ENCODE peak calls at places on chromosomes 11 and 22, in ten cellular contexts. G is mesothelial cell of epicardium, L is hepatocyte, V is GM12865, U is A549, W is fibroblast of mammary gland, A is AG09309, P is fibroblast of the aortic adventitia, O is tibial nerve, N is fibroblast of lung. C is an unnamed sample.

GRCh38 chr11:121212696-121213567 is 79.6 kb upstream of the SC5D start:
- DNase-seq in G (no peak), L (no peak), V (no peak), U (no peak), W (no peak), A (no peak), P (no peak), O (no peak), N (no peak), C (no peak)

GRCh38 chr11:96188625-96189006 is 154.4 kb downstream of the MAML2 start:
- DNase-seq in G (no peak), L (no peak), V (peak), U (no peak), W (peak), A (no peak), P (peak), O (no peak), N (no peak), C (no peak)

GRCh38 chr11:45385423-45385822 is 99.3 kb upstream of the SYT13 start:
- DNase-seq in G (no peak), L (no peak), V (no peak), U (no peak), W (no peak), A (no peak), P (no peak), O (no peak), N (no peak), C (no peak)

GRCh38 chr11:134562941-134563471 is 151.0 kb upstream of the B3GAT1 start:
- DNase-seq in G (no peak), L (no peak), V (no peak), U (no peak), W (no peak), A (no peak), P (no peak), O (no peak), N (no peak), C (no peak)

GRCh38 chr11:122976734-122977454 is 4.7 kb downstream of the BSX start:
- DNase-seq in G (no peak), L (peak), V (no peak), U (no peak), W (no peak), A (no peak), P (no peak), O (no peak), N (no peak), C (no peak)

GRCh38 chr11:73321342-73322110 is 13.4 kb downstream of the ARHGEF17 start:
- DNase-seq in G (peak), L (no peak), V (peak), U (no peak), W (no peak), A (no peak), P (peak), O (no peak), N (peak), C (no peak)

GRCh38 chr11:44615041-44615513 is 49.6 kb downstream of the CD82 start:
- DNase-seq in G (no peak), L (no peak), V (no peak), U (no peak), W (no peak), A (no peak), P (no peak), O (no peak), N (no peak), C (no peak)

GRCh38 chr11:65577756-65578109 is 1.9 kb downstream of the EHBP1L1 start:
- DNase-seq in G (no peak), L (no peak), V (no peak), U (no peak), W (no peak), A (no peak), P (no peak), O (no peak), N (no peak), C (no peak)

GRCh38 chr11:116731097-116731761 is 41.6 kb downstream of the BUD13 start:
- DNase-seq in G (no peak), L (peak), V (no peak), U (no peak), W (no peak), A (no peak), P (peak), O (no peak), N (peak), C (peak)

GRCh38 chr11:128616158-128616557 is 28.8 kb upstream of the ETS1 start:
- DNase-seq in G (no peak), L (peak), V (no peak), U (no peak), W (no peak), A (no peak), P (no peak), O (no peak), N (no peak), C (no peak)

GRCh38 chr22:50688448-50688847 is 15.8 kb downstream of the SHANK3 start:
- DNase-seq in G (no peak), L (no peak), V (no peak), U (no peak), W (no peak), A (no peak), P (no peak), O (no peak), N (no peak), C (no peak)

GRCh38 chr11:71997594-71997993 is 1.1 kb upstream of the IL18BP start:
- DNase-seq in G (no peak), L (no peak), V (no peak), U (no peak), W (no peak), A (no peak), P (no peak), O (no peak), N (no peak), C (no peak)

GRCh38 chr22:42296381-42296853 is 26.0 kb upstream of the TCF20 start:
- DNase-seq in G (no peak), L (peak), V (no peak), U (no peak), W (no peak), A (no peak), P (no peak), O (no peak), N (no peak), C (no peak)

GRCh38 chr22:46120420-46120737 is 29.9 kb upstream of the PPARA start:
- DNase-seq in G (no peak), L (no peak), V (no peak), U (no peak), W (no peak), A (no peak), P (no peak), O (no peak), N (no peak), C (no peak)

GRCh38 chr11:129766858-129767604 is 48.6 kb upstream of the TMEM45B start:
- DNase-seq in G (no peak), L (peak), V (peak), U (no peak), W (peak), A (no peak), P (peak), O (no peak), N (peak), C (peak)

GRCh38 chr11:2888266-2888968 is 2.8 kb upstream of the CDKN1C start:
- DNase-seq in G (peak), L (peak), V (peak), U (peak), W (peak), A (peak), P (peak), O (peak), N (peak), C (peak)

GRCh38 chr22:17205432-17205831 is 13.8 kb downstream of the ADA2 start:
- DNase-seq in G (no peak), L (no peak), V (peak), U (no peak), W (no peak), A (no peak), P (no peak), O (no peak), N (no peak), C (no peak)

GRCh38 chr11:2662430-2663299 is 37.1 kb downstream of the KCNQ1OT1 start:
- DNase-seq in G (no peak), L (no peak), V (no peak), U (no peak), W (no peak), A (no peak), P (no peak), O (no peak), N (no peak), C (no peak)

GRCh38 chr22:31075961-31076360 is 5.2 kb upstream of the SMTN start:
- DNase-seq in G (no peak), L (peak), V (no peak), U (no peak), W (peak), A (peak), P (peak), O (peak), N (peak), C (no peak)

GRCh38 chr22:37566329-37566837 is 6.1 kb downstream of the CDC42EP1 start:
- DNase-seq in G (no peak), L (no peak), V (peak), U (no peak), W (no peak), A (no peak), P (no peak), O (no peak), N (no peak), C (no peak)

GRCh38 chr11:71251761-71252433 is 480 bp downstream of the SHANK2 start:
- DNase-seq in G (no peak), L (peak), V (peak), U (peak), W (no peak), A (no peak), P (no peak), O (no peak), N (no peak), C (peak)

GRCh38 chr11:113278925-113279324 is 35.5 kb upstream of the TTC12 start:
- DNase-seq in G (no peak), L (no peak), V (no peak), U (no peak), W (no peak), A (no peak), P (peak), O (no peak), N (no peak), C (no peak)

GRCh38 chr11:3000032-3000961 is 8.2 kb upstream of the NAP1L4 start:
- DNase-seq in G (no peak), L (peak), V (no peak), U (no peak), W (peak), A (no peak), P (peak), O (no peak), N (peak), C (no peak)

DNA sequence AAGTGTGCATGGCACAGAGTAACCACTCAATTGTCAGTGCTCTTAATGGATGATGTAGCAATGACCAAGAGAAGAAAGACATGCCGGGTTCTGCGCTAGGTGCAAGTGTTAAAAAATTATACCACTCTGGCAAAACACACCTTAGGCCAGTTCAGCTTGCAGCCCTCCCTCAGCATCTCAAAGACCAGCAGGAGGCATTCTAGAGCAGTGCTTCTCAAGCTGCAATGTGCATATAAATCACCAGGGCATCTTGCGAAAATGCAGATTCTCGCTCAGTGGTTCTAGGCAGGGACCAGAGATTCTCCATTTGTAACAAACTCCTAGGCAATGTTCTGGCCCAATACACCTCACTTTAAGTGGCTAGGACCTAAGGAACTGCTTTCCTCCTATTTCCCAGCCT is 337.3 kb upstream of the API5 start:
- DNase-seq in G (no peak), L (no peak), V (no peak), U (no peak), W (no peak), A (no peak), P (no peak), O (no peak), N (no peak), C (no peak)
- TF ChIP-seq CTCF in G (no peak), L (peak), V (no peak), U (no peak), W (no peak), A (no peak), P (no peak), O (no peak), N (no peak), C (peak)

GRCh38 chr22:27443315-27443714 is 358.2 kb downstream of the MN1 start:
- DNase-seq in G (no peak), L (no peak), V (no peak), U (no peak), W (no peak), A (no peak), P (peak), O (no peak), N (no peak), C (no peak)
- TF ChIP-seq CTCF in G (no peak), L (no peak), V (no peak), U (no peak), W (no peak), A (no peak), P (no peak), O (no peak), N (no peak), C (no peak)

GRCh38 chr11:43558056-43558455 is 122.5 kb upstream of the HSD17B12 start:
- DNase-seq in G (no peak), L (no peak), V (no peak), U (no peak), W (no peak), A (no peak), P (no peak), O (no peak), N (no peak), C (no peak)

GRCh38 chr11:43557553-43558031 is 122.9 kb upstream of the HSD17B12 start:
- DNase-seq in G (no peak), L (no peak), V (no peak), U (no peak), W (no peak), A (no peak), P (peak), O (no peak), N (peak), C (peak)

GRCh38 chr11:43558556-43559127 is 121.9 kb upstream of the HSD17B12 start:
- DNase-seq in G (no peak), L (no peak), V (no peak), U (no peak), W (no peak), A (no peak), P (no peak), O (no peak), N (no peak), C (no peak)

GRCh38 chr11:43556892-43557291 is 123.6 kb upstream of the HSD17B12 start:
- DNase-seq in G (no peak), L (no peak), V (no peak), U (no peak), W (no peak), A (no peak), P (no peak), O (no peak), N (no peak), C (no peak)

GRCh38 chr11:43561832-43562231 is 118.7 kb upstream of the HSD17B12 start:
- DNase-seq in G (no peak), L (no peak), V (no peak), U (no peak), W (no peak), A (no peak), P (no peak), O (no peak), N (no peak), C (no peak)
- TF ChIP-seq CTCF in G (no peak), L (no peak), V (no peak), U (no peak), W (no peak), A (no peak), P (no peak), O (no peak), N (no peak), C (no peak)

DNA sequence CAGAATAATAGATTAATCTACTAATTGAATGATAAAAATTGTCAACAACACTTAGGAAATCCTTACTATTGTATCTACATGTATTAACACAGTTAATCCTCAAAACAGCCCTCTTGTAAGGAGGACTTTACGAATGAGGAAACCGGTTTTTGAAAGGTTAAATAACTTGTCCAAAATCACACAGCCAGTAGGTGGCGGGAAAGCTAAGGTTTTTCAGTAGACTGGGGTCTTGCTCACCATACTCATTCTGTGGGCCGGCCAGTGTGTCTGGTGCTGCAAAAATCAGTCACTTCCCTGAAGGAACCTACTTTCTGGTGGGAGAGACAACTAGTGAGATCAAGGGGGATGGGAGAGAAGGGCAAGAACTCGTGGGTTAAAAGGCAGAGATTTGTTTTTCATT is 3.8 kb downstream of the DCPS start:
- DNase-seq in G (no peak), L (peak), V (peak), U (no peak), W (peak), A (no peak), P (peak), O (no peak), N (peak), C (peak)
- TF ChIP-seq CTCF in G (peak), L (peak), V (peak), U (peak), W (peak), A (peak), P (peak), O (no peak), N (peak), C (peak)

GRCh38 chr11:104164028-104164520 is at the start of gene PDGFD:
- DNase-seq in G (peak), L (peak), V (peak), U (peak), W (peak), A (no peak), P (peak), O (peak), N (peak), C (peak)

GRCh38 chr11:104159356-104159755 is 4.6 kb downstream of the PDGFD start:
- DNase-seq in G (no peak), L (no peak), V (no peak), U (no peak), W (no peak), A (no peak), P (no peak), O (no peak), N (no peak), C (no peak)

GRCh38 chr11:104161751-104162450 is 2.0 kb downstream of the PDGFD start:
- DNase-seq in G (no peak), L (no peak), V (no peak), U (no peak), W (no peak), A (no peak), P (peak), O (no peak), N (no peak), C (no peak)

GRCh38 chr11:104165014-104165413 is 1.1 kb upstream of the PDGFD start:
- DNase-seq in G (no peak), L (no peak), V (no peak), U (no peak), W (no peak), A (no peak), P (no peak), O (no peak), N (no peak), C (no peak)

GRCh38 chr11:104163100-104164027 is 583 bp downstream of the PDGFD start:
- DNase-seq in G (no peak), L (peak), V (peak), U (peak), W (peak), A (no peak), P (peak), O (no peak), N (peak), C (peak)
- TF ChIP-seq CTCF in G (no peak), L (peak), V (no peak), U (no peak), W (peak), A (no peak), P (peak), O (no peak), N (no peak), C (no peak)

C was measured in neural crest cell.